ENCODE peak calls at places on chromosomes 3 and 15, in seven cellular contexts. S is A549, V is H1, G is HepG2, B is IMR-90, H is HCT116, T is GM12878. Y is an unnamed sample.

GRCh38 chr15:29172742-29173725 is 96.6 kb downstream of the NSMCE3 start:
- DNase-seq in B (no peak), V (no peak), H (no peak), T (no peak), S (no peak), G (no peak), Y (no peak)

GRCh38 chr3:48039487-48040190 is 23.4 kb upstream of the MAP4 start:
- DNase-seq in G (peak; percentile 97), T (no peak), S (peak; percentile 9), H (peak; percentile 74), B (peak; percentile 84), V (no peak), Y (no peak)

GRCh38 chr15:67225336-67225735 is 29.1 kb downstream of the AAGAB start:
- DNase-seq in V (no peak), H (no peak), T (no peak), G (no peak), S (no peak), B (peak; percentile 78), Y (no peak)

GRCh38 chr3:48243886-48244285 is 3.0 kb downstream of the ZNF589 start:
- DNase-seq in G (no peak), T (no peak), B (no peak), H (no peak), S (no peak), V (no peak), Y (no peak)

GRCh38 chr3:49469037-49469875 is 811 bp upstream of the DAG1 start:
- DNase-seq in B (peak; percentile 68), G (peak; percentile 52), V (peak; percentile 69), H (no peak), T (no peak), S (peak; percentile 48), Y (peak; percentile 28)

GRCh38 chr15:38028869-38029268 is 94.4 kb downstream of the TMCO5A start:
- DNase-seq in S (no peak), B (peak; percentile 61), G (no peak), T (no peak), V (no peak), H (no peak), Y (no peak)

GRCh38 chr3:50375200-50375931 is 16.0 kb upstream of the TMEM115 start:
- DNase-seq in B (no peak), G (no peak), H (no peak), V (no peak), T (no peak), S (no peak), Y (peak; percentile 41)

GRCh38 chr15:72306211-72306785 is 13.7 kb downstream of the CELF6 start:
- DNase-seq in G (no peak), B (peak; percentile 32), H (no peak), V (peak; percentile 49), S (no peak), T (no peak), Y (peak; percentile 39)

GRCh38 chr15:72086010-72086697 is 31.8 kb downstream of the MYO9A start:
- DNase-seq in S (no peak), T (no peak), H (no peak), G (no peak), B (no peak), V (no peak), Y (no peak)

GRCh38 chr3:52039846-52040245 is 16.5 kb downstream of the DUSP7 start:
- DNase-seq in T (no peak), S (no peak), H (no peak), G (peak; percentile 93), V (no peak), B (no peak), Y (no peak)

GRCh38 chr15:88911766-88912118 is 1.4 kb downstream of the MFGE8 start:
- DNase-seq in V (no peak), B (peak; percentile 70), G (no peak), H (no peak), S (peak; percentile 67), T (no peak), Y (peak; percentile 77)

GRCh38 chr15:73989001-73989798 is 2.9 kb downstream of the STOML1 start:
- DNase-seq in V (no peak), G (no peak), T (no peak), B (peak; percentile 86), S (no peak), H (peak; percentile 18), Y (peak; percentile 44)

GRCh38 chr3:28980631-28981030 is 300.2 kb upstream of the RBMS3 start:
- DNase-seq in V (no peak), G (no peak), T (no peak), H (no peak), B (no peak), S (no peak), Y (no peak)

GRCh38 chr15:84824260-84824690 is 7.1 kb downstream of the ALPK3 start:
- DNase-seq in V (no peak), H (no peak), B (no peak), S (no peak), T (no peak), G (peak; percentile 50), Y (no peak)

GRCh38 chr3:102530443-102531195 is 95.8 kb downstream of the ZPLD1 start:
- DNase-seq in S (no peak), V (no peak), H (no peak), B (peak; percentile 8), T (no peak), G (no peak), Y (no peak)

GRCh38 chr3:31880020-31880419 is 101.0 kb downstream of the OSBPL10 start:
- DNase-seq in H (no peak), G (peak; percentile 11), T (no peak), V (no peak), S (no peak), B (peak; percentile 8), Y (no peak)

GRCh38 chr3:177764377-177764912 is 567.2 kb upstream of the TBL1XR1 start:
- DNase-seq in V (no peak), G (no peak), H (no peak), T (no peak), S (no peak), B (peak; percentile 41), Y (no peak)
- TF ChIP-seq CEBPB in V (no peak), G (no peak), H (no peak), T (no peak), S (no peak), B (no peak), Y (no peak)

GRCh38 chr3:113166357-113166718 is 45.0 kb upstream of the BOC start:
- DNase-seq in B (no peak), S (no peak), G (no peak), V (no peak), H (no peak), T (no peak), Y (no peak)

GRCh38 chr3:113169876-113170452 is 41.4 kb upstream of the BOC start:
- DNase-seq in V (no peak), S (no peak), T (no peak), B (no peak), H (no peak), G (no peak), Y (no peak)

GRCh38 chr3:113165841-113166240 is 45.5 kb upstream of the BOC start:
- DNase-seq in S (no peak), G (no peak), H (no peak), V (no peak), B (no peak), T (no peak), Y (no peak)

GRCh38 chr3:113167929-113168771 is 43.2 kb upstream of the BOC start:
- DNase-seq in V (no peak), S (no peak), H (no peak), B (no peak), T (no peak), G (no peak), Y (no peak)

DNA sequence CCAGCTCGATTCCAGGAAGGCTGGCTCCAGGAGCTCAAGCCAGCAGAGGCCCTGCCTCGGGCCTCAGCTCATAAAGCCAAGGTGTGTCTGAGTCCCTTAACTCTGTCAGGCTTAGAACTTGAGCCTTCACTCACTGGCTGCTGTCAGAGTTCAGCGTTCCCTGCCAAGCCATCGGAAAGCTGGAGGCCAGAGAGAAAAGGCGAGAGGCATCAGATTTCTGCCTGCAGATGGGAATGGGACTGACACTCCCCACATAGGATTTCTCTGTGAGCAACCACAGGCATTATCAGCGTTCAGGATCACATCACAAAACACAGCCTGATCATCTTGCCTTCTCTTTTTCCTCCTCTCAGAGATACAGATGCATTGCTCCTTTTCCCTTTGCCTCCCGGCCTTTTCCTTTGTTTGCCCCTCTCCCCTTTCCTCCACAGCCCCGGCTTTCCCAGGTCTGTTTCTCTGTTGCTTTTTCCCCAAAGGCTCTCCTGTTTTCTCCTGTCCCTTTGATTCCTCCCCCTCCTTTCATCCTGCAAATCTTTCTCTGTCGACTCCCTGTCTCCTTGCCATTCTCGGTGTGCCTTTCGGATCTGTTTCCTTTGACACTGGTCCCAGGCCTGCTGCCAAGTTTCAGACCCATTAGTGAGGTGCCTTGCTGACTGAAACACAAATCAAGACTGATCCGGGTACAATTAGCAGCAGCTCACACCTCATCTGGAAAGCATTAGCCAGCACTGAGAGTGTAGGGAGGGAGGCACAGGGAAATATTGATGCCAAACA is 44.5 kb upstream of the BOC start:
- DNase-seq in H (no peak), B (peak; percentile 65), G (no peak), V (peak; percentile 56), S (no peak), T (no peak), Y (no peak)
- TF ChIP-seq POLR2A in H (no peak), B (no peak), G (no peak), V (no peak), S (no peak), T (no peak), Y (no peak)

GRCh38 chr15:31083394-31083790 is 18.1 kb downstream of the TRPM1 start:
- DNase-seq in B (no peak), V (no peak), T (no peak), H (no peak), G (peak; percentile 48), S (no peak), Y (no peak)
- TF ChIP-seq CEBPB in B (no peak), V (no peak), T (no peak), H (no peak), G (no peak), S (no peak), Y (no peak)

GRCh38 chr3:64685800-64686445 is 1.9 kb downstream of the ADAMTS9 start:
- DNase-seq in V (peak; percentile 88), T (no peak), B (peak; percentile 88), G (peak; percentile 13), S (peak; percentile 22), H (peak; percentile 35), Y (peak; percentile 19)

GRCh38 chr3:64686446-64686908 is 1.3 kb downstream of the ADAMTS9 start:
- DNase-seq in T (no peak), S (peak; percentile 14), H (no peak), B (peak; percentile 52), V (no peak), G (peak; percentile 18), Y (no peak)

GRCh38 chr3:64685331-64685799 is 2.4 kb downstream of the ADAMTS9 start:
- DNase-seq in H (no peak), G (no peak), B (peak; percentile 65), V (no peak), T (no peak), S (no peak), Y (no peak)

GRCh38 chr3:64687381-64687780 is 419 bp downstream of the ADAMTS9 start:
- DNase-seq in S (no peak), B (no peak), H (no peak), G (no peak), T (no peak), V (peak; percentile 81), Y (no peak)

GRCh38 chr3:64687781-64688515 is at the start of gene ADAMTS9:
- DNase-seq in H (no peak), B (peak; percentile 60), G (no peak), S (peak; percentile 15), T (no peak), V (peak; percentile 82), Y (peak; percentile 5)
- TF ChIP-seq POLR2A in H (no peak), B (peak; percentile 45), G (no peak), S (no peak), T (no peak), V (no peak), Y (no peak)